ENCODE peak calls at places on chromosomes 5 and 9, in five cellular contexts. One of them, this sample, is unnamed.

GRCh38 chr9:26175264-26175663 is 497.0 kb upstream of the TUSC1 start:
- DNase-seq in A549: no peak
- DNase-seq in HepG2: no peak
- DNase-seq in K562: no peak
- DNase-seq in suprapubic skin: no peak
- DNase-seq in this sample: no peak

GRCh38 chr9:127826253-127826913 is 23.7 kb downstream of the FPGS start:
- DNase-seq in K562: no peak
- DNase-seq in suprapubic skin: no peak
- DNase-seq in HepG2: no peak
- DNase-seq in A549: no peak
- DNase-seq in this sample: no peak

GRCh38 chr5:132484386-132484715 is 6.2 kb downstream of the IRF1 start:
- DNase-seq in A549: no peak
- DNase-seq in HepG2: no peak
- DNase-seq in K562: no peak
- DNase-seq in suprapubic skin: peak; percentile 46
- DNase-seq in this sample: no peak

GRCh38 chr5:15260347-15261278 is 239.4 kb upstream of the FBXL7 start:
- DNase-seq in K562: no peak
- DNase-seq in A549: no peak
- DNase-seq in suprapubic skin: no peak
- DNase-seq in HepG2: no peak
- DNase-seq in this sample: no peak

GRCh38 chr5:59596586-59597348 is 296.8 kb downstream of the PDE4D start:
- DNase-seq in A549: no peak
- DNase-seq in K562: no peak
- DNase-seq in HepG2: no peak
- DNase-seq in suprapubic skin: no peak
- DNase-seq in this sample: no peak

GRCh38 chr5:124634228-124634819 is 112.1 kb downstream of the ZNF608 start:
- DNase-seq in suprapubic skin: no peak
- DNase-seq in A549: no peak
- DNase-seq in HepG2: peak; percentile 79
- DNase-seq in K562: no peak
- DNase-seq in this sample: no peak

GRCh38 chr5:160369990-160370712 is at the start of gene C1QTNF2:
- DNase-seq in A549: peak; percentile 6
- DNase-seq in suprapubic skin: peak; percentile 80
- DNase-seq in K562: no peak
- DNase-seq in HepG2: no peak
- DNase-seq in this sample: no peak

GRCh38 chr5:93789173-93790070 is 48.0 kb upstream of the POU5F2 start:
- DNase-seq in A549: peak; percentile 22
- DNase-seq in K562: no peak
- DNase-seq in HepG2: no peak
- DNase-seq in suprapubic skin: no peak
- DNase-seq in this sample: no peak

GRCh38 chr9:134652291-134653225 is 11.0 kb downstream of the COL5A1 start:
- DNase-seq in K562: no peak
- DNase-seq in suprapubic skin: no peak
- DNase-seq in HepG2: no peak
- DNase-seq in A549: no peak
- DNase-seq in this sample: no peak

GRCh38 chr5:36644727-36645126 is 38.3 kb downstream of the SLC1A3 start:
- DNase-seq in HepG2: no peak
- DNase-seq in suprapubic skin: no peak
- DNase-seq in A549: no peak
- DNase-seq in K562: no peak
- DNase-seq in this sample: no peak

GRCh38 chr9:133290751-133291302 is 15.8 kb upstream of the ABO start:
- DNase-seq in A549: no peak
- DNase-seq in suprapubic skin: no peak
- DNase-seq in HepG2: no peak
- DNase-seq in K562: no peak
- DNase-seq in this sample: peak; percentile 83

GRCh38 chr9:98097836-98098235 is 21.2 kb downstream of the TRIM14 start:
- DNase-seq in suprapubic skin: peak; percentile 54
- DNase-seq in HepG2: no peak
- DNase-seq in A549: no peak
- DNase-seq in K562: no peak
- DNase-seq in this sample: no peak

GRCh38 chr5:172110260-172110815 is 77.7 kb downstream of the STK10 start:
- DNase-seq in HepG2: no peak
- DNase-seq in A549: no peak
- DNase-seq in suprapubic skin: no peak
- DNase-seq in K562: no peak
- DNase-seq in this sample: no peak

GRCh38 chr9:6896562-6896961 is 138.8 kb downstream of the KDM4C start:
- DNase-seq in HepG2: peak; percentile 78
- DNase-seq in suprapubic skin: no peak
- DNase-seq in K562: peak; percentile 64
- DNase-seq in A549: no peak
- DNase-seq in this sample: no peak

GRCh38 chr9:135908334-135909204 is 1.2 kb upstream of the CAMSAP1 start:
- DNase-seq in HepG2: no peak
- DNase-seq in A549: no peak
- DNase-seq in suprapubic skin: no peak
- DNase-seq in K562: no peak
- DNase-seq in this sample: no peak

GRCh38 chr9:135907006-135907434 is 326 bp downstream of the CAMSAP1 start:
- DNase-seq in HepG2: no peak
- DNase-seq in K562: no peak
- DNase-seq in A549: peak; percentile 46
- DNase-seq in suprapubic skin: peak; percentile 58
- DNase-seq in this sample: no peak

GRCh38 chr9:135907446-135908333 is at the start of gene CAMSAP1:
- DNase-seq in HepG2: peak; percentile 77
- DNase-seq in K562: peak; percentile 97
- DNase-seq in suprapubic skin: peak; percentile 94
- DNase-seq in A549: peak; percentile 95
- DNase-seq in this sample: peak; percentile 97

GRCh38 chr9:135905380-135906282 is 1.7 kb downstream of the CAMSAP1 start:
- DNase-seq in K562: no peak
- DNase-seq in A549: no peak
- DNase-seq in HepG2: no peak
- DNase-seq in suprapubic skin: no peak
- DNase-seq in this sample: no peak

GRCh38 chr9:135906291-135907005 is 898 bp downstream of the CAMSAP1 start:
- DNase-seq in suprapubic skin: no peak
- DNase-seq in A549: peak; percentile 33
- DNase-seq in HepG2: no peak
- DNase-seq in K562: no peak
- DNase-seq in this sample: no peak
- H3K4me1 ChIP-seq in suprapubic skin: peaks cover 64% of the 10 kb centered on the region
- H3K4me1 ChIP-seq in A549: peaks cover 22% of the 10 kb centered on the region
- H3K4me1 ChIP-seq in HepG2: peaks cover 69% of the 10 kb centered on the region
- H3K4me1 ChIP-seq in K562: peaks cover 54% of the 10 kb centered on the region
- H3K4me1 ChIP-seq in this sample: peaks cover 52% of the 10 kb centered on the region

GRCh38 chr9:121748727-121749546 is 97.5 kb downstream of the DAB2IP start:
- DNase-seq in A549: no peak
- DNase-seq in suprapubic skin: no peak
- DNase-seq in HepG2: peak; percentile 26
- DNase-seq in K562: no peak
- DNase-seq in this sample: no peak
- H3K27ac ChIP-seq in A549: no peak overlapping the region
- H3K27ac ChIP-seq in suprapubic skin: peak overlapping the region; percentile 42
- H3K27ac ChIP-seq in HepG2: peak overlapping the region; percentile 91
- H3K27ac ChIP-seq in K562: no peak overlapping the region
- H3K27ac ChIP-seq in this sample: peak overlapping the region; percentile 94

DNA sequence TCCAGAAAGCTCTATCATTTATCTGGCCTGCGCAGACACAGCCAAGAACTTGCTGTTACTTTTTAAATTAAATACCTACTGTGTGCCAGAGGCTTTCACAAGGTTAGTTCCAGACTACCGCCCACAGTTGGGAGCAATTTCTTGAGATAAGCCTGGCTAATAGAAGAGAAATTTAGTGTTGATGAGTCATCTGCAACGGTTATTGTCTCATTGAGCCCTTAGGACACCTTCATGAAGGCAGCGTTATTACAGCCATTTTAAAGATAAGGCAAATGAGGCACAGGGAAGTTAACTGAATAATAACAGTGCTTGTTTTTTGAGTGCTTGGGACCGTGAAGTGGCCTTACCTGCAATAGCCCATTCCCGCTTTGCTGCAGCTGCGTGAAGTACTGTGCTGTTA is 292.9 kb upstream of the MSX2 start:
- DNase-seq in suprapubic skin: no peak
- DNase-seq in A549: no peak
- DNase-seq in K562: no peak
- DNase-seq in HepG2: no peak
- DNase-seq in this sample: no peak
- TF ChIP-seq EP300 in suprapubic skin: no peak
- TF ChIP-seq EP300 in A549: no peak
- TF ChIP-seq EP300 in K562: no peak
- TF ChIP-seq EP300 in HepG2: no peak
- TF ChIP-seq EP300 in this sample: no peak

DNA sequence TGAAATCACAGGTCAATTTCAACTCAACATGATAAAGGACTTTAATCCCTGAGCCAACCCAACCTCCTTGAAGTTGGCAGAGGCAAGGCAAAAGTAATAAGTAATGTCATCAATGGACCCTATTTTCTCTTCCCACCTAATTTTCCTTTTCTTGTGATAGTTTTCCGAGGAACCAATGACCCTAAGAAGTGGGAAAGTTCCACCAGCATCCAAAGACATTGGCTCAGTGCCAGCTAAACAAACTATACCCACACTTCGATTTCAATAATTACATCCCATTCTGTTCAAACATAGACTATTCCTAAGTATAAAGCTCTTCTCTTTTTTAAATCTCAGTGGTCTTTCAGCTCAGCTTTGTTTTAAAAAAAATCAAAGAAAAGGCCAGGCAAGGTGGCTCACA is 23.6 kb downstream of the RFK start:
- DNase-seq in K562: no peak
- DNase-seq in A549: no peak
- DNase-seq in suprapubic skin: no peak
- DNase-seq in HepG2: no peak
- DNase-seq in this sample: no peak
- H3K4me1 ChIP-seq in K562: no peaks in the 10 kb centered on the region
- H3K4me1 ChIP-seq in A549: peaks cover 73% of the 10 kb centered on the region
- H3K4me1 ChIP-seq in suprapubic skin: peaks cover 21% of the 10 kb centered on the region
- H3K4me1 ChIP-seq in HepG2: peaks cover 62% of the 10 kb centered on the region
- H3K4me1 ChIP-seq in this sample: peaks cover 27% of the 10 kb centered on the region

GRCh38 chr5:65264420-65264819 is 217.3 kb downstream of the ADAMTS6 start:
- DNase-seq in A549: no peak
- DNase-seq in HepG2: no peak
- DNase-seq in K562: no peak
- DNase-seq in suprapubic skin: no peak
- DNase-seq in this sample: no peak

GRCh38 chr5:65263291-65263690 is 218.4 kb downstream of the ADAMTS6 start:
- DNase-seq in suprapubic skin: no peak
- DNase-seq in HepG2: no peak
- DNase-seq in K562: no peak
- DNase-seq in A549: no peak
- DNase-seq in this sample: no peak

GRCh38 chr5:65262590-65263189 is 219.0 kb downstream of the ADAMTS6 start:
- DNase-seq in K562: peak; percentile 16
- DNase-seq in A549: no peak
- DNase-seq in suprapubic skin: no peak
- DNase-seq in HepG2: no peak
- DNase-seq in this sample: no peak

GRCh38 chr5:65261499-65261898 is 220.2 kb downstream of the ADAMTS6 start:
- DNase-seq in suprapubic skin: no peak
- DNase-seq in A549: no peak
- DNase-seq in HepG2: no peak
- DNase-seq in K562: no peak
- DNase-seq in this sample: no peak

DNA sequence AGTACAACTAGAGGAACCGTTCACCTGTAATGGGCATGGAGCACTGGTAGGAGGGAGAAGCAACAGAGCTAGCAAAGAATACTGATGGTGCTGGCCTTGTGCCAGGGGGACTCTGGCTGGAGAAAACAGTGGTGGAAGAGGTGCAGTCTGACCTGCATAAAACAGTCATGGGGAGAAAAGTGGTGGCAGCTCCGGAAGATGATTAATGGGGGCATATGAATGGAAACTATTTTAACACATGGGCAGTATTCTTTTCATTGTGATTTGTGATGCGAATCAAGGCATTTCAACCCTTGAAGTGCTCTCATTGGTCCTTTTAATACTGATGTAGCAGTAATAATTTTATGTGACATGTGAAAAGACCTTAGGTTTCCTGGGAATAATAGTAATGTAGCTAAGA is 219.6 kb downstream of the ADAMTS6 start:
- DNase-seq in HepG2: no peak
- DNase-seq in K562: peak; percentile 9
- DNase-seq in A549: no peak
- DNase-seq in suprapubic skin: no peak
- DNase-seq in this sample: no peak
- H3K27ac ChIP-seq in HepG2: no peak overlapping the region
- H3K27ac ChIP-seq in K562: no peak overlapping the region
- H3K27ac ChIP-seq in A549: no peak overlapping the region
- H3K27ac ChIP-seq in suprapubic skin: no peak overlapping the region
- H3K27ac ChIP-seq in this sample: no peak overlapping the region

GRCh38 chr5:98773464-98774191 is at the start of gene RGMB:
- DNase-seq in A549: peak; percentile 99
- DNase-seq in HepG2: peak; percentile 95
- DNase-seq in suprapubic skin: peak; percentile 99
- DNase-seq in K562: peak; percentile 26
- DNase-seq in this sample: peak; percentile 99
- TF ChIP-seq EP300 in A549: no peak
- TF ChIP-seq EP300 in HepG2: no peak
- TF ChIP-seq EP300 in suprapubic skin: no peak
- TF ChIP-seq EP300 in K562: no peak
- TF ChIP-seq EP300 in this sample: no peak